ENCODE peak calls at places on chromosomes 4 and X, in four cellular contexts. One of them, this sample, is unnamed.

GRCh38 chr4:185838514-185839203 is 26.7 kb upstream of the SORBS2 start:
- DNase-seq in IMR-90: peak
- DNase-seq in mesenchymal stem cell: no peak
- DNase-seq in neuronal stem cell: no peak
- DNase-seq in this sample: peak

GRCh38 chr4:107552306-107552705 is 167.7 kb downstream of the PAPSS1 start:
- DNase-seq in IMR-90: no peak
- DNase-seq in mesenchymal stem cell: no peak
- DNase-seq in neuronal stem cell: no peak
- DNase-seq in this sample: no peak

GRCh38 chr4:76377922-76378321 is 43.0 kb downstream of the CCDC158 start:
- DNase-seq in IMR-90: peak
- DNase-seq in mesenchymal stem cell: peak
- DNase-seq in neuronal stem cell: peak
- DNase-seq in this sample: peak

GRCh38 chrX:44748014-44748413 is 95.8 kb upstream of the DUSP21 start:
- DNase-seq in IMR-90: no peak
- DNase-seq in mesenchymal stem cell: peak
- DNase-seq in neuronal stem cell: no peak
- DNase-seq in this sample: peak

GRCh38 chrX:47316276-47317025 is 53.9 kb upstream of the ZNF157 start:
- DNase-seq in IMR-90: no peak
- DNase-seq in mesenchymal stem cell: peak
- DNase-seq in neuronal stem cell: peak
- DNase-seq in this sample: peak

GRCh38 chr4:55857586-55857985 is 4.1 kb downstream of the EXOC1 start:
- DNase-seq in IMR-90: no peak
- DNase-seq in mesenchymal stem cell: no peak
- DNase-seq in neuronal stem cell: no peak
- DNase-seq in this sample: no peak

GRCh38 chrX:30302957-30303356 is 6.2 kb downstream of the NR0B1 start:
- DNase-seq in IMR-90: no peak
- DNase-seq in mesenchymal stem cell: no peak
- DNase-seq in neuronal stem cell: no peak
- DNase-seq in this sample: no peak

GRCh38 chrX:71532753-71533425 is at the start of gene OGT:
- DNase-seq in IMR-90: peak
- DNase-seq in mesenchymal stem cell: peak
- DNase-seq in neuronal stem cell: peak
- DNase-seq in this sample: peak

GRCh38 chrX:12949205-12949926 is 25.5 kb upstream of the TMSB4X start:
- DNase-seq in IMR-90: peak
- DNase-seq in mesenchymal stem cell: peak
- DNase-seq in neuronal stem cell: no peak
- DNase-seq in this sample: no peak

GRCh38 chrX:104137496-104137895 is 19.3 kb downstream of the SLC25A53 start:
- DNase-seq in IMR-90: no peak
- DNase-seq in mesenchymal stem cell: peak
- DNase-seq in neuronal stem cell: no peak
- DNase-seq in this sample: peak

GRCh38 chrX:48530736-48531135 is 8.8 kb upstream of the TBC1D25 start:
- DNase-seq in IMR-90: no peak
- DNase-seq in mesenchymal stem cell: no peak
- DNase-seq in neuronal stem cell: no peak
- DNase-seq in this sample: no peak

GRCh38 chr4:5821665-5822358 is 71.1 kb downstream of the CRMP1 start:
- DNase-seq in IMR-90: no peak
- DNase-seq in mesenchymal stem cell: no peak
- DNase-seq in neuronal stem cell: peak
- DNase-seq in this sample: peak

GRCh38 chr4:82017680-82018079 is 356.1 kb downstream of the HNRNPD start:
- DNase-seq in IMR-90: peak
- DNase-seq in mesenchymal stem cell: peak
- DNase-seq in neuronal stem cell: peak
- DNase-seq in this sample: peak

GRCh38 chr4:26321326-26322276 is 787 bp downstream of the RBPJ start:
- DNase-seq in IMR-90: peak
- DNase-seq in mesenchymal stem cell: peak
- DNase-seq in neuronal stem cell: no peak
- DNase-seq in this sample: peak

GRCh38 chr4:41213563-41214157 is 682 bp downstream of the APBB2 start:
- DNase-seq in IMR-90: no peak
- DNase-seq in mesenchymal stem cell: peak
- DNase-seq in neuronal stem cell: no peak
- DNase-seq in this sample: no peak

GRCh38 chr4:155973639-155974475 is 20.2 kb upstream of the CTSO start:
- DNase-seq in IMR-90: peak
- DNase-seq in mesenchymal stem cell: peak
- DNase-seq in neuronal stem cell: no peak
- DNase-seq in this sample: peak

GRCh38 chr4:114807759-114808404 is 209.3 kb downstream of the UGT8 start:
- DNase-seq in IMR-90: peak
- DNase-seq in mesenchymal stem cell: peak
- DNase-seq in neuronal stem cell: peak
- DNase-seq in this sample: peak

GRCh38 chr4:176320976-176321361 is 1.2 kb downstream of the SPCS3 start:
- DNase-seq in IMR-90: no peak
- DNase-seq in mesenchymal stem cell: peak
- DNase-seq in neuronal stem cell: no peak
- DNase-seq in this sample: no peak

GRCh38 chr4:176320340-176320975 is 692 bp downstream of the SPCS3 start:
- DNase-seq in IMR-90: peak
- DNase-seq in mesenchymal stem cell: peak
- DNase-seq in neuronal stem cell: peak
- DNase-seq in this sample: peak

GRCh38 chr4:176319704-176320339 is at the start of gene SPCS3:
- DNase-seq in IMR-90: peak
- DNase-seq in mesenchymal stem cell: peak
- DNase-seq in neuronal stem cell: peak
- DNase-seq in this sample: peak

GRCh38 chr4:176321589-176321988 is 1.8 kb downstream of the SPCS3 start:
- DNase-seq in IMR-90: no peak
- DNase-seq in mesenchymal stem cell: no peak
- DNase-seq in neuronal stem cell: no peak
- DNase-seq in this sample: no peak

GRCh38 chr4:176323511-176324160 is 3.9 kb downstream of the SPCS3 start:
- DNase-seq in IMR-90: no peak
- DNase-seq in mesenchymal stem cell: no peak
- DNase-seq in neuronal stem cell: no peak
- DNase-seq in this sample: no peak
- H3K4me3 ChIP-seq in IMR-90: no peak
- H3K4me3 ChIP-seq in mesenchymal stem cell: no peak
- H3K4me3 ChIP-seq in neuronal stem cell: no peak
- H3K4me3 ChIP-seq in this sample: no peak

DNA sequence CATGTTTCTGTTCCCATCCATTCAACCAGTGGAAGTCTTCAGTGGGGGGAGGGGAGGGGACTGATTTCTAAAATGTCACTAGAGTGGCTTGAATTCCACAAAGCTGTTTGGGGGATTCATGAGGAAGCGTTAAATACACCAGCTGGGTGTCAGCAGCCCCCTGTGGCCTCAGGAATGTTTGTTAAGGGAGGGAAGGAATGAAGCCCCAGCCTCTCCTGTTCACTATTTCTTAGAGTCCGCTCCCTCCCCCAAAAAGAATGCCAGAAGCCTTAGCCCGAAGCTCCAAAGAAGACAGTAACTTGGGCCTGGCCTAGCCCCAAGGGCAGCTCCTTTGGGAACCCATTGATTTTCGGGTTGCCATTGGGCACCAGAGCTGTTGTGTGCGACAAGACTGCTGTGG is 3.3 kb downstream of the SHROOM2 start:
- DNase-seq in IMR-90: no peak
- DNase-seq in mesenchymal stem cell: peak
- DNase-seq in neuronal stem cell: no peak
- DNase-seq in this sample: peak
- H3K18ac ChIP-seq in IMR-90: no peak
- H3K18ac ChIP-seq in mesenchymal stem cell: no peak
- H3K18ac ChIP-seq in neuronal stem cell: no peak
- H3K18ac ChIP-seq in this sample: peak

GRCh38 chr4:15078682-15079642 is 76.7 kb downstream of the CPEB2 start:
- DNase-seq in IMR-90: peak
- DNase-seq in mesenchymal stem cell: peak
- DNase-seq in neuronal stem cell: no peak
- DNase-seq in this sample: no peak
- H3K27ac ChIP-seq in IMR-90: no peak
- H3K27ac ChIP-seq in mesenchymal stem cell: no peak
- H3K27ac ChIP-seq in neuronal stem cell: no peak
- H3K27ac ChIP-seq in this sample: no peak

GRCh38 chr4:2285665-2286381 is 23.9 kb upstream of the MXD4 start:
- DNase-seq in IMR-90: no peak
- DNase-seq in mesenchymal stem cell: no peak
- DNase-seq in neuronal stem cell: no peak
- DNase-seq in this sample: no peak

GRCh38 chr4:2283199-2283711 is 21.3 kb upstream of the MXD4 start:
- DNase-seq in IMR-90: no peak
- DNase-seq in mesenchymal stem cell: no peak
- DNase-seq in neuronal stem cell: no peak
- DNase-seq in this sample: no peak

GRCh38 chr4:2286904-2287593 is 25.1 kb upstream of the MXD4 start:
- DNase-seq in IMR-90: peak
- DNase-seq in mesenchymal stem cell: no peak
- DNase-seq in neuronal stem cell: no peak
- DNase-seq in this sample: no peak

GRCh38 chr4:2284161-2284933 is 22.4 kb upstream of the MXD4 start:
- DNase-seq in IMR-90: no peak
- DNase-seq in mesenchymal stem cell: no peak
- DNase-seq in neuronal stem cell: no peak
- DNase-seq in this sample: no peak

DNA sequence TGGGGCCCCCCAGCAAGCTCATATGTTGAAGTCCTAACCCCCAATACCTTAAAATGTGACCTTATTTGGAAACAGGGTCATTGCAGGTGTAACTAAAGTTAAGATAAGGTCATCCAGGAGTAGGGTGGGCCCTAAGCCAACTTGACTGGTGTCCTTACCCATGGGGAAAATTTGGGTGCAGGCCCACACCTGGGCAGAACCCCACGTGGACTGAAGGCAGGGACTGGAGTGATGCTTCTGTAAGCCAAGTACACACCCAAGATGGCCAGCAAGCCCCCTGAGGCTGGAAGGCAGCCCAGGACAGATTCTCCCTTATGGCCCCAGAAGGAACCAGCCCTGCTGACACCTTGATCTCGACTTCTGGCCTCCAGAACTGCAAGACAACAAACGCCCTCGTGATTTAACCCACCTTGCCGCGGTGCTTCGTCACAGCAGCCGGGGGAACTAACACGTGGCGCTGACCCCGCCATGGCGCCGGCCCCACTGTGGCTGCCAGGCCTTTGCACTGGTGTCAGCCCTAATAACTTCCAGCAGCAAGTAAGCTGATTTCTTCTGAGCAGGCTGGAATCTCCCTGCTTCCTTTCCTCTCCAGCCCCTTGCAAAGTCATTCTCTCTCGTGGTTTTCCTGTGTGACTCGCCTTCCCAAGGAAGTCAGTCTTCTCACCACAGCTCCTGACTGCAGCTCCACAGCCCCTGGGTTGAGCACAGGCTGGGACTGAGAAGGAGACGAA is 23.2 kb upstream of the MXD4 start:
- DNase-seq in IMR-90: peak
- DNase-seq in mesenchymal stem cell: peak
- DNase-seq in neuronal stem cell: no peak
- DNase-seq in this sample: no peak
- H3K4me3 ChIP-seq in IMR-90: no peak
- H3K4me3 ChIP-seq in mesenchymal stem cell: no peak
- H3K4me3 ChIP-seq in neuronal stem cell: no peak
- H3K4me3 ChIP-seq in this sample: no peak

GRCh38 chr4:143404555-143404954 is 67.9 kb downstream of the GAB1 start:
- DNase-seq in IMR-90: no peak
- DNase-seq in mesenchymal stem cell: no peak
- DNase-seq in neuronal stem cell: no peak
- DNase-seq in this sample: no peak
- H3K18ac ChIP-seq in IMR-90: no peak
- H3K18ac ChIP-seq in mesenchymal stem cell: no peak
- H3K18ac ChIP-seq in neuronal stem cell: no peak
- H3K18ac ChIP-seq in this sample: no peak

DNA sequence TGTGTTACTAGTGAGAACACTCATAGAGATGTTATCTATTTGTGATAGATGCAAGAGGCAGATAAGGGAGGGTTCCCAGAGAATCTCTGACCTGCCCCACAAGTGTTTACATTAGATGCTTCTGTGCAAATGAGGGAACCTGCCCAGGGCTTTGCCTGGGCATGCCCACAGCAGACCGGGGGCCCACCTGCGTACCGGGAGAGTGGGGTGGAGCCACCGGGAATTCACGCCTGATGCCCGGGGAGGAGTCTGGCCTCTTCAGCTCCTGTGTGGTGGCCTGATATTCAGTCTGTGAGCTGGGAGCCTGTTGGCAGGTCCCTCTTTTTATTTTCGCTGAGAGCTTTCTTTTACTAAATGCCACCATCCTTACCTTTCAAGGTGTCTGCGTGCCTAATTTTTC is 155.7 kb downstream of the SNCA start:
- DNase-seq in IMR-90: no peak
- DNase-seq in mesenchymal stem cell: peak
- DNase-seq in neuronal stem cell: peak
- DNase-seq in this sample: peak
- H3K27ac ChIP-seq in IMR-90: no peak
- H3K27ac ChIP-seq in mesenchymal stem cell: no peak
- H3K27ac ChIP-seq in neuronal stem cell: peak
- H3K27ac ChIP-seq in this sample: peak

DNA sequence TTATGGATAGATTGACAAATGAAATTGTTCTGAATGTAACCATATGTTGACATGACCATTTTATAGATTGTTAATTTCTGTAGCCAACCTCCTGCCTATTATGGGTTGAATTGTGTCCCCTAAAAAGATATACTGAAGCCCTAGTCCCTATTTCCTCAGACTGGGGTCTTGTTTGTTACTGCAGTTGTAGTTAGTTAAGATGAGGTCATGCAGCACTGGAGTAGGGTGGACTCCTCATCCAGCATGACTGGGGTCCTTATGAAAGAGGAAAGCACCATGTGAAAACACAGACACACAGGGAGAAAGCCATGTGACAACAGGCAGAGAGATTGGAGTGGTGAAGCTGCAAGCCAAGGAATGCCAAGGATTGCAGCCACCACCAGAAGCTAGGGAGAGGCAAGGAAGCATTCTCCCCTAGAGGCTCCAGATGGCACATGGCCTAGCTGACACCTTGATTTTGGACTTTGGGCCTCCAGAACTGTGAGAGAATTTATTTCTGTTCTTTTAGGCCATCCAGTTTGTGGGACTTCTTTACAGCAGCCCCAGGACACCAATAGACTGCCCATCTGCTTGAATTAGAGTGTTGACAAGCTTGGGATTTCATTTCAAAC is 14.0 kb downstream of the MTM1 start:
- DNase-seq in IMR-90: no peak
- DNase-seq in mesenchymal stem cell: no peak
- DNase-seq in neuronal stem cell: no peak
- DNase-seq in this sample: peak
- H3K4me3 ChIP-seq in IMR-90: no peak
- H3K4me3 ChIP-seq in mesenchymal stem cell: no peak
- H3K4me3 ChIP-seq in neuronal stem cell: no peak
- H3K4me3 ChIP-seq in this sample: no peak

This sample was measured in mesendoderm.